ENCODE peak calls at places on chromosomes 3 and 15, in seven cellular contexts. L is prostate gland; C is aorta; S is astrocyte; A is effector memory CD4-positive, alpha-beta T cell; F is testis; D is GM23338. M is an unnamed sample.

GRCh38 chr3:49313902-49314676 is 25.8 kb downstream of the USP4 start:
- DNase-seq in C (no peak), A (no peak), S (no peak), F (no peak), L (no peak), D (no peak), M (no peak)

GRCh38 chr15:41284425-41285177 is 47.8 kb downstream of the OIP5 start:
- DNase-seq in S (no peak), C (no peak), L (peak), A (no peak), F (peak), D (peak), M (peak)

GRCh38 chr3:51559266-51559907 is 20.9 kb downstream of the RAD54L2 start:
- DNase-seq in F (peak), L (no peak), C (no peak), A (no peak), D (no peak), S (peak), M (no peak)

GRCh38 chr3:24545917-24546316 is 51.3 kb upstream of the THRB start:
- DNase-seq in C (no peak), F (no peak), A (no peak), L (no peak), S (no peak), D (no peak), M (peak)

GRCh38 chr15:38252481-38253311 is at the start of gene SPRED1:
- DNase-seq in C (peak), D (peak), S (no peak), A (no peak), F (peak), L (peak), M (peak)

GRCh38 chr3:120163023-120163422 is 68.8 kb upstream of the GSK3B start:
- DNase-seq in A (no peak), C (no peak), S (no peak), D (no peak), F (no peak), L (no peak), M (no peak)

GRCh38 chr3:104359546-104359945 is 1007.2 kb upstream of the ALCAM start:
- DNase-seq in S (peak), F (no peak), A (no peak), L (no peak), C (no peak), D (peak), M (no peak)

GRCh38 chr3:152267319-152267689 is 1.4 kb upstream of the MBNL1 start:
- DNase-seq in C (no peak), S (no peak), D (no peak), L (no peak), A (no peak), F (no peak), M (no peak)

GRCh38 chr3:73719877-73720276 is 95.1 kb upstream of the PDZRN3 start:
- DNase-seq in A (no peak), D (no peak), S (peak), F (no peak), C (no peak), L (peak), M (peak)

GRCh38 chr3:133437391-133438093 is 37.7 kb downstream of the BFSP2 start:
- DNase-seq in C (no peak), S (peak), F (no peak), D (peak), L (no peak), A (no peak), M (no peak)

GRCh38 chr3:196533260-196533681 is 18.1 kb upstream of the SMCO1 start:
- DNase-seq in S (peak), L (no peak), F (no peak), D (peak), A (no peak), C (no peak), M (no peak)

GRCh38 chr3:122184591-122184929 is 1.1 kb downstream of the CASR start:
- DNase-seq in A (no peak), C (no peak), D (no peak), L (no peak), F (no peak), S (no peak), M (no peak)

GRCh38 chr3:137180220-137180619 is 222.4 kb downstream of the IL20RB start:
- DNase-seq in C (no peak), D (no peak), S (no peak), L (no peak), F (no peak), A (no peak), M (no peak)

GRCh38 chr3:194740859-194741486 is 55.3 kb downstream of the FAM43A start:
- DNase-seq in C (no peak), L (no peak), S (peak), A (no peak), F (no peak), D (peak), M (no peak)

GRCh38 chr3:11671648-11672100 is 28.0 kb upstream of the VGLL4 start:
- DNase-seq in L (no peak), A (no peak), D (no peak), F (no peak), S (peak), C (no peak), M (peak)

GRCh38 chr3:1195922-1196321 is 103.1 kb downstream of the CNTN6 start:
- DNase-seq in C (no peak), A (no peak), F (no peak), S (peak), D (no peak), L (no peak), M (no peak)

GRCh38 chr15:32657198-32657886 is 15.8 kb downstream of the SCG5 start:
- DNase-seq in D (no peak), S (no peak), L (peak), C (no peak), A (no peak), F (no peak), M (no peak)

GRCh38 chr3:16148783-16149182 is 25.7 kb upstream of the GALNT15 start:
- DNase-seq in L (peak), A (no peak), D (no peak), C (no peak), S (peak), F (peak), M (peak)

GRCh38 chr3:117526485-117527079 is 817.0 kb downstream of the TUSC7 start:
- DNase-seq in L (peak), D (peak), F (peak), S (no peak), C (no peak), A (no peak), M (peak)

GRCh38 chr15:88621789-88622604 is 857 bp downstream of the AEN start:
- DNase-seq in A (peak), D (no peak), L (no peak), S (peak), F (no peak), C (peak), M (peak)

GRCh38 chr15:81398456-81398855 is 24.4 kb upstream of the TMC3 start:
- DNase-seq in L (peak), A (no peak), F (no peak), S (no peak), C (no peak), D (no peak), M (no peak)

GRCh38 chr15:81398910-81399551 is 25.0 kb upstream of the TMC3 start:
- DNase-seq in L (peak), F (no peak), A (no peak), D (no peak), C (no peak), S (peak), M (no peak)

GRCh38 chr15:81400640-81401236 is 26.7 kb upstream of the TMC3 start:
- DNase-seq in S (peak), F (no peak), L (peak), C (no peak), D (peak), A (no peak), M (no peak)
- H3K27ac ChIP-seq in S (no peak), F (no peak), L (no peak), C (no peak), D (no peak), A (no peak), M (no peak)

DNA sequence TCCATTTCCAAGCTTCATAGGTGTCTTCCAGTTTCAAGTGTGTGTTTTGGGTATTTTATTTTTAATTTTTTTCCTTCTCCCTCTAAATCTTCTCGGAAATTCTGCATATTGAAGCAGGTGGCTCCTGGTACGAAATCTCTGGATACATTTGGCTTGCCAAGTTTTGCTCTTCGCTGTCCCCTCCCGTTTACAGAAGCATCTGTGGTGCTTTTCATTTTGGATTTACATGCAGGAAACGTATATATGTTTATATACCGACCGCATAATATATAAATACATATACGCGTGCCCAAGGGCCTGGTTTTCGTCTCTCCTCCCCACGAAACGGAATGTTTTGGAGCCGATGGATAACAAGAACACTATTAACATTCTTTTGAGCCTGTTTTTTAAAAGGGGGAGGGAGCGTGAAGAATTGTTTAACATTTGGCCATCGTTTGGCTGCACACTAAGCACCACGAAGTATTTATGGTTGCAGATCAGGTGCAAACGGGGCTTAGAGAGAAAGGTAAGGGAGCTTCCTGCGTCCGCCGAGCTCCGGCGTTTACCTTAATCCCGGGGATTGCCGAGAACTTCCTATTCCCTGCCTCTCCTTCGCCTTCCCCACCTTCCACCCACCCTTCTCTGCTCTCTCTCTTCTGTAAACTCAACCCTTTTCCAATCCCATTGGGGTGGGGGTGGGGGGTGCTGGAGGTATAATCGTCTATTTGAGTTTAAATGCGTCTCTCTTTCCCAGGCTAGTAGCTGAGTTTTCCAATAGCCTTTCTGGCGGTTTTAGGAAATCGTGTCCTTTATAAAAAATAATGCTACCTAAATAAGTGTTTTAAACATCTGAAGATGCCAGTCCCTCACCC is 1.1 kb upstream of the NLGN1 start:
- DNase-seq in A (no peak), F (peak), S (peak), C (no peak), D (peak), L (peak), M (peak)
- H3K27ac ChIP-seq in A (no peak), F (peak), S (no peak), C (peak), D (no peak), L (peak), M (no peak)

GRCh38 chr15:63909819-63910437 is 76.2 kb upstream of the HERC1 start:
- DNase-seq in F (no peak), D (no peak), A (no peak), C (no peak), L (no peak), S (peak), M (no peak)
- H3K27ac ChIP-seq in F (peak), D (no peak), A (no peak), C (no peak), L (no peak), S (no peak), M (no peak)

GRCh38 chr3:4850928-4851265 is 128.3 kb upstream of the BHLHE40 start:
- DNase-seq in C (no peak), D (no peak), A (no peak), F (no peak), L (no peak), S (no peak), M (no peak)

GRCh38 chr3:4850211-4850927 is 128.9 kb upstream of the BHLHE40 start:
- DNase-seq in D (no peak), A (peak), L (no peak), C (no peak), F (no peak), S (peak), M (no peak)

GRCh38 chr3:4849136-4849535 is 130.1 kb upstream of the BHLHE40 start:
- DNase-seq in L (no peak), S (no peak), D (no peak), A (no peak), F (no peak), C (no peak), M (no peak)

GRCh38 chr3:4848176-4848575 is 131.1 kb upstream of the BHLHE40 start:
- DNase-seq in L (peak), C (no peak), S (no peak), A (no peak), F (no peak), D (no peak), M (no peak)

DNA sequence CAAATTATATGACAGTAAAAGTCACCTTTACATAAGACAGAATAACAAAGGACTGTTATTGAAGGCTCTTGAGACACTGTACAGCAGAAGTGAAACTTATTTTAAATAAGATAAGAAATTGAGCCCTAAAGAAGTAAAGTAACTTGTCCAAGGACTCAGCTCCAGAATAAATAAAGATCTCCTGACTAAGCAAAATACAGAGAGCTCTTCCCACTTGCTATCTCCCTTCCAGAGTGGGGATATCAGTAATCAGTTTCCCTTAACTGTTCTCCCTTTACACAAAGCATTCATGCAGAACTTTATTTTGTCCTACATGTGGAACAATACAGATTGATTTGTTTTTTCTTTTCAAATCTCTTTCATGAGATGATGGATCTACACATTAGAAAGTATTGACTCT is 129.5 kb upstream of the BHLHE40 start:
- DNase-seq in D (no peak), C (no peak), L (no peak), F (no peak), S (no peak), A (no peak), M (no peak)
- H3K27ac ChIP-seq in D (no peak), C (no peak), L (no peak), F (peak), S (no peak), A (peak), M (no peak)

DNA sequence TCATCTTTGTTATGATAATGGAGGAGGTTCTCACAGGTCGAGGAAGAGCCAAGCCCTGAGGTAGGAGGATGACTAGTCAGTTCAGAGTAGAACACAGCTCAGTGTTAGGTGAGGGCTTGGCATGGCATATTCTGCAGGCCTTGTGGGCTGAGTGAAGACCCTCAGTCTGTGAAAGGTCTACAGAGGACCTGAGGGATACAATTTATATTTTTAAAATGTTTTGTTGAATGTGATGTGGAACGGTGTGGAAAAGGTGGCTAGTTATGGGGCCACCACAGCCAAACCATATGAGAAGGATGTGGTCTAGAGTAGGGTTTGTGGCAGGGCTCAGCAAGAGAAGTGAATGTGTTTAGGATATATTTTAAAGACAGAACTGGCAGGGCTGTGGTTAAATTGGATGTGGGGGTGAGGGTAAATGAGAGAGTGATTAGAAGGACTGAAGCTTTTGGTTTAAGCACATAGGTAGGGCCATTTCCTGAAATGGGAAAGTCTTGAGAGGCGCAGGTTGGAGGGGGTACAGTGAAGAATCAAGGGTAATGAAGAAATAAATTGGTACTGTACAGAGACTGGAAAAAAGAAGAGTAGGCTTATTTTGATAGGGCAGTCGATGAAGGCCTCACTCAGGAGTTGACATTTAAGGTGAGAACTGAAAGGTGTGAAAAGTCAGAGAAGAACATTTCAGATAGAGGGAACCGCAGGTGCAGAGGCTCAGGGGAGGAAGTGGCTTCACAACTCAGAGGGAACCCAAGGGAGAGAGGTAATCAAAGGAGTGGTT is 60.5 kb downstream of the SPTSSB start:
- DNase-seq in C (no peak), D (no peak), L (no peak), A (peak), F (no peak), S (no peak), M (no peak)
- H3K27ac ChIP-seq in C (no peak), D (no peak), L (no peak), A (peak), F (no peak), S (no peak), M (no peak)

DNA sequence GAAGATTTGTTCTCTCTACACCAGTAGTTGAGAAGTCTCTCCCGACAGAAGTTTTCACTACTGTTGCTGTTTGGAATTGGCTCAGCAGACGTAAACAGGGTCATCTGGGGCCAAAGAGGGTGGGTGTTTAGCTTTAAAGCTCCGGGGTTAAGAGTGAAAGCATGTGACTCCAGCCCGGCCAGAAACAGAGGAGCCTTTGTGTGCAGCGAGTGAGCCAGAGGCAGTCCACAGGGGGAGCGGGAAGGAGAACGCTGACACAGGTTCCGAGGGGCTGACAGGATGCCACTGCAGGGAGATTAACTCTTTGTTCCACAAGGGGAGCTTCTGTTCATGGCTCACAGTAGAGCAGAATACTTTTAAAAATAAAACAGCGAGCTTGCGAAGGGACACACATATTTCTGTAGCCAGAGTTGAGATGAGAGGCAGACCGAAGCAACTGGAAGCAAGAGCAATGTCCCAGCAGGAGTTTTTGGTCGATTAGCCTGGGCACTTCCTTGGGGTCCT is 26.9 kb downstream of the BMF start:
- DNase-seq in S (peak), L (peak), F (peak), C (no peak), D (peak), A (no peak), M (peak)
- H3K27ac ChIP-seq in S (peak), L (peak), F (peak), C (no peak), D (no peak), A (no peak), M (peak)